ENCODE peak calls at places on chromosomes 4 and X, in five cellular contexts. Y is head of caudate nucleus; Q is nephron progenitor cell; T is activated T-cell treated with anti-CD3 and anti-CD28 coated beads, Interleukin-2, amount 50 U/mL, for 4 hours; P is osteoblast. V is an unnamed sample.

GRCh38 chr4:8762951-8763735 is 108.5 kb downstream of the HMX1 start:
- DNase-seq in Y (no peak), Q (no peak), T (no peak), P (peak; percentile 32), V (no peak)

GRCh38 chr4:86664959-86665358 is 70.8 kb downstream of the PTPN13 start:
- DNase-seq in Y (no peak), Q (no peak), T (no peak), P (peak; percentile 65), V (no peak)

GRCh38 chrX:9846631-9847030 is 60.4 kb downstream of the SHROOM2 start:
- DNase-seq in Y (no peak), Q (no peak), T (no peak), P (no peak), V (no peak)

GRCh38 chr4:7419961-7420660 is 14.6 kb downstream of the PSAPL1 start:
- DNase-seq in Y (no peak), Q (no peak), T (no peak), P (peak; percentile 46), V (no peak)

GRCh38 chrX:154546354-154547244 is at the start of gene G6PD:
- DNase-seq in Y (no peak), Q (peak; percentile 78), T (peak; percentile 73), P (peak; percentile 97), V (peak; percentile 72)

GRCh38 chrX:49155900-49156837 is 6.4 kb upstream of the MAGIX start:
- DNase-seq in Y (peak; percentile 85), Q (peak; percentile 80), T (peak; percentile 79), P (peak; percentile 97), V (peak; percentile 75)

GRCh38 chrX:13662537-13662841 is 9.5 kb downstream of the TCEANC start:
- DNase-seq in Y (no peak), Q (no peak), T (no peak), P (peak; percentile 41), V (no peak)

GRCh38 chr4:170391066-170391754 is 301.5 kb upstream of the AADAT start:
- DNase-seq in Y (no peak), Q (no peak), T (no peak), P (peak; percentile 49), V (no peak)

GRCh38 chrX:41108684-41109205 is 23.5 kb downstream of the USP9X start:
- DNase-seq in Y (no peak), Q (no peak), T (no peak), P (no peak), V (no peak)

GRCh38 chr4:141058739-141059507 is 74.3 kb downstream of the RNF150 start:
- DNase-seq in Y (no peak), Q (no peak), T (no peak), P (no peak), V (no peak)

GRCh38 chr4:152156448-152156847 is 379.4 kb downstream of the FBXW7 start:
- DNase-seq in Y (no peak), Q (no peak), T (no peak), P (peak; percentile 47), V (no peak)

GRCh38 chr4:2807571-2807970 is 14.7 kb downstream of the SH3BP2 start:
- DNase-seq in Y (no peak), Q (no peak), T (no peak), P (no peak), V (no peak)

GRCh38 chrX:101617211-101618191 is at the start of gene ARMCX6:
- DNase-seq in Y (peak; percentile 77), Q (peak; percentile 69), T (peak; percentile 63), P (peak; percentile 90), V (peak; percentile 57)

GRCh38 chr4:121696140-121696640 is 590 bp downstream of the ANXA5 start:
- DNase-seq in Y (peak; percentile 69), Q (peak; percentile 45), T (peak; percentile 51), P (peak; percentile 84), V (peak; percentile 49)

GRCh38 chr4:41693629-41694028 is 54.9 kb downstream of the PHOX2B start:
- DNase-seq in Y (no peak), Q (no peak), T (no peak), P (no peak), V (no peak)

GRCh38 chr4:8538703-8539567 is 41.3 kb upstream of the GPR78 start:
- DNase-seq in Y (no peak), Q (no peak), T (no peak), P (peak; percentile 95), V (no peak)

GRCh38 chr4:140856692-140857091 is 100.5 kb upstream of the TBC1D9 start:
- DNase-seq in Y (peak; percentile 5), Q (no peak), T (no peak), P (peak; percentile 53), V (no peak)

GRCh38 chr4:184317234-184317918 is 99.7 kb upstream of the ENPP6 start:
- DNase-seq in Y (no peak), Q (no peak), T (no peak), P (peak; percentile 76), V (no peak)

GRCh38 chrX:102968216-102968615 is 31.1 kb downstream of the RAB40AL start:
- DNase-seq in Y (no peak), Q (no peak), T (no peak), P (peak; percentile 53), V (no peak)

GRCh38 chr4:15792974-15793373 is 14.8 kb downstream of the CD38 start:
- DNase-seq in Y (no peak), Q (no peak), T (no peak), P (no peak), V (no peak)

GRCh38 chr4:61003301-61003700 is 196.8 kb upstream of the ADGRL3 start:
- DNase-seq in Y (no peak), Q (no peak), T (no peak), P (no peak), V (no peak)

GRCh38 chrX:19611636-19612376 is 96.5 kb upstream of the MAP3K15 start:
- DNase-seq in Y (no peak), Q (no peak), T (no peak), P (no peak), V (no peak)

GRCh38 chr4:75432683-75433082 is 81.5 kb downstream of the RCHY1 start:
- DNase-seq in Y (no peak), Q (no peak), T (no peak), P (no peak), V (peak; percentile 12)

GRCh38 chr4:82469776-82470345 is 39.5 kb downstream of the ENOPH1 start:
- DNase-seq in Y (no peak), Q (no peak), T (no peak), P (peak; percentile 54), V (no peak)

GRCh38 chr4:79679859-79680258 is 271.8 kb upstream of the GK2 start:
- DNase-seq in Y (no peak), Q (no peak), T (no peak), P (no peak), V (no peak)

GRCh38 chrX:123738378-123738955 is 5.6 kb upstream of the THOC2 start:
- DNase-seq in Y (no peak), Q (no peak), T (no peak), P (peak; percentile 27), V (no peak)

GRCh38 chr4:7998447-7998846 is 58.8 kb upstream of the AFAP1 start:
- DNase-seq in Y (no peak), Q (no peak), T (no peak), P (peak; percentile 2), V (no peak)

GRCh38 chr4:153112071-153112460 is 92.2 kb upstream of the TRIM2 start:
- DNase-seq in Y (no peak), Q (no peak), T (peak; percentile 43), P (no peak), V (no peak)

GRCh38 chrX:10288400-10288799 is 131.6 kb downstream of the CLCN4 start:
- DNase-seq in Y (no peak), Q (no peak), T (no peak), P (no peak), V (no peak)

GRCh38 chr4:37628977-37629609 is 57.1 kb downstream of the RELL1 start:
- DNase-seq in Y (no peak), Q (no peak), T (no peak), P (peak; percentile 80), V (no peak)

V was measured in endothelial cell.